ENCODE peak calls at places on chromosome 15, in four cellular contexts. W, H, U and N are unnamed samples.

GRCh38 chr15:29064290-29064689 is 178.5 kb downstream of the APBA2 start:
- DNase-seq in W (no peak), H (no peak), U (no peak), N (no peak)

GRCh38 chr15:23565395-23566069 is at the start of gene MKRN3:
- DNase-seq in W (peak), H (peak), U (peak), N (peak)

GRCh38 chr15:34802371-34802770 is 7.0 kb upstream of the ACTC1 start:
- DNase-seq in W (no peak), H (no peak), U (no peak), N (no peak)

GRCh38 chr15:51172190-51172589 is 77.5 kb upstream of the TNFAIP8L3 start:
- DNase-seq in W (no peak), H (no peak), U (no peak), N (no peak)

GRCh38 chr15:39888243-39888642 is 31.8 kb downstream of the GPR176 start:
- DNase-seq in W (no peak), H (no peak), U (no peak), N (no peak)

GRCh38 chr15:77905301-77905920 is 172.1 kb downstream of the TBC1D2B start:
- DNase-seq in W (peak), H (no peak), U (no peak), N (no peak)

GRCh38 chr15:101162701-101163483 is 89.0 kb downstream of the CHSY1 start:
- DNase-seq in W (peak), H (no peak), U (no peak), N (no peak)

GRCh38 chr15:41495736-41496599 is 2.3 kb downstream of the ITPKA start:
- DNase-seq in W (no peak), H (no peak), U (no peak), N (no peak)

GRCh38 chr15:47565986-47566385 is 151.3 kb upstream of the SEMA6D start:
- DNase-seq in W (no peak), H (no peak), U (no peak), N (no peak)

GRCh38 chr15:42057744-42058646 is 36.4 kb downstream of the PLA2G4D start:
- DNase-seq in W (no peak), H (peak), U (no peak), N (no peak)

GRCh38 chr15:68620721-68621528 is 42.1 kb downstream of the CORO2B start:
- DNase-seq in W (peak), H (peak), U (no peak), N (peak)

GRCh38 chr15:85504739-85505676 is 124.6 kb downstream of the AKAP13 start:
- DNase-seq in W (peak), H (peak), U (peak), N (no peak)

GRCh38 chr15:67801926-67802914 is 23.1 kb upstream of the SKOR1 start:
- DNase-seq in W (no peak), H (no peak), U (no peak), N (no peak)

GRCh38 chr15:58748040-58748786 is 1.3 kb downstream of the ADAM10 start:
- DNase-seq in W (no peak), H (no peak), U (no peak), N (no peak)

GRCh38 chr15:78540955-78541743 is 905 bp downstream of the PSMA4 start:
- DNase-seq in W (no peak), H (no peak), U (peak), N (no peak)

GRCh38 chr15:31179683-31180082 is 78.2 kb upstream of the TRPM1 start:
- DNase-seq in W (no peak), H (no peak), U (no peak), N (no peak)

GRCh38 chr15:90603893-90604292 is 74.2 kb downstream of the CRTC3 start:
- DNase-seq in W (no peak), H (peak), U (peak), N (no peak)

GRCh38 chr15:44882499-44882968 is 74.0 kb upstream of the TERB2 start:
- DNase-seq in W (no peak), H (no peak), U (no peak), N (no peak)

GRCh38 chr15:62740141-62741004 is 302.2 kb upstream of the TPM1 start:
- DNase-seq in W (peak), H (peak), U (peak), N (no peak)

GRCh38 chr15:70342554-70343548 is 245.1 kb upstream of the TLE3 start:
- DNase-seq in W (no peak), H (no peak), U (no peak), N (no peak)

GRCh38 chr15:83659011-83659811 is 5.3 kb downstream of the ADAMTSL3 start:
- DNase-seq in W (no peak), H (peak), U (no peak), N (no peak)

GRCh38 chr15:76973362-76973743 is 21.6 kb upstream of the PSTPIP1 start:
- DNase-seq in W (no peak), H (peak), U (peak), N (no peak)

GRCh38 chr15:90421527-90421926 is 33.5 kb downstream of the IQGAP1 start:
- DNase-seq in W (no peak), H (no peak), U (no peak), N (no peak)

GRCh38 chr15:33278816-33279612 is 31.8 kb upstream of the RYR3 start:
- DNase-seq in W (no peak), H (no peak), U (peak), N (peak)
- TF ChIP-seq CTCF in W (no peak), H (no peak), U (no peak), N (peak)

GRCh38 chr15:98850991-98851776 is 156.4 kb downstream of the PGPEP1L start:
- DNase-seq in W (peak), H (peak), U (peak), N (no peak)
- H3K4me3 ChIP-seq in W (peak), H (no peak), U (peak), N (peak)

GRCh38 chr15:65400760-65401606 is 21.8 kb downstream of the IGDCC4 start:
- DNase-seq in W (peak), H (peak), U (peak), N (no peak)
- TF ChIP-seq CTCF in W (peak), H (peak), U (peak), N (peak)

GRCh38 chr15:52806284-52806655 is 16.1 kb upstream of the ONECUT1 start:
- DNase-seq in W (no peak), H (no peak), U (no peak), N (no peak)

GRCh38 chr15:52808996-52809395 is 18.9 kb upstream of the ONECUT1 start:
- DNase-seq in W (no peak), H (no peak), U (no peak), N (no peak)

GRCh38 chr15:52805351-52806283 is 15.5 kb upstream of the ONECUT1 start:
- DNase-seq in W (no peak), H (peak), U (no peak), N (no peak)

GRCh38 chr15:52810346-52810745 is 20.2 kb upstream of the ONECUT1 start:
- DNase-seq in W (no peak), H (no peak), U (no peak), N (no peak)

GRCh38 chr15:52808441-52808840 is 18.3 kb upstream of the ONECUT1 start:
- DNase-seq in W (no peak), H (no peak), U (no peak), N (no peak)
- H3K4me3 ChIP-seq in W (no peak), H (no peak), U (no peak), N (no peak)

GRCh38 chr15:81813215-81813614 is 232.6 kb downstream of the MEX3B start:
- DNase-seq in W (no peak), H (no peak), U (peak), N (no peak)
- TF ChIP-seq CTCF in W (no peak), H (no peak), U (no peak), N (peak)

GRCh38 chr15:98422086-98422478 is 226.3 kb upstream of the IGF1R start:
- DNase-seq in W (no peak), H (no peak), U (no peak), N (no peak)
- H3K4me3 ChIP-seq in W (peak), H (no peak), U (peak), N (no peak)

DNA sequence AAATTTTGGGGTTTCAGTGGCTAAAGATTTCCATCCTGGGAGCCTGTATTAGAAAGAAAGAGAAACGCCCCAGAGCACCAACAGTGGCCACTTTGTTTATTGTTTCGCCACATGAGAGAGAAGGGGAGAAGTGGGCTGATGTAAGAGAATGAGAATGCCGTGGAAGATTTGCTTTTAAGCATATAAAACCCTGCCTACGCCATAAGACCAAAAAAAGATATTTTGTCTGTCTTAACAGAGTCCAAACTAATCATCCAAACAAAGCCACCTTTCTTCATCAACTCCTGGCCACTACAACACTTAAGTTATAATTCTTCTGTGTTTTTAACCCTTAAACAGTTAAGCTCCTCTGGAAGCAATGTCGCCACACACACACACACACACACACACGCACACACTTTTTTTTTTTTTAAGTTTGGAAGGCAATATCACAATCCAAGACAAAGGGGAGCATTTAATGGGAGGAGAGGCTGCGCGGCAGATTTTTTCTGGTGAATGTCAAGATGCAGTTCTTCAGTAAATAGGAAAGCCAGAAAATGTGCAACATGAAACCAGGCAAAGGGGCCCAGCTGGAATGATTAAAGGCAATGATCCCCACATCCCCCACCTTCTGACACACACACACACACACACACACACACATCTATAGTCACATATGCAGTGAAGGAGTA is 19.3 kb downstream of the EID1 start:
- DNase-seq in W (no peak), H (peak), U (no peak), N (no peak)
- TF ChIP-seq CTCF in W (no peak), H (no peak), U (no peak), N (no peak)

DNA sequence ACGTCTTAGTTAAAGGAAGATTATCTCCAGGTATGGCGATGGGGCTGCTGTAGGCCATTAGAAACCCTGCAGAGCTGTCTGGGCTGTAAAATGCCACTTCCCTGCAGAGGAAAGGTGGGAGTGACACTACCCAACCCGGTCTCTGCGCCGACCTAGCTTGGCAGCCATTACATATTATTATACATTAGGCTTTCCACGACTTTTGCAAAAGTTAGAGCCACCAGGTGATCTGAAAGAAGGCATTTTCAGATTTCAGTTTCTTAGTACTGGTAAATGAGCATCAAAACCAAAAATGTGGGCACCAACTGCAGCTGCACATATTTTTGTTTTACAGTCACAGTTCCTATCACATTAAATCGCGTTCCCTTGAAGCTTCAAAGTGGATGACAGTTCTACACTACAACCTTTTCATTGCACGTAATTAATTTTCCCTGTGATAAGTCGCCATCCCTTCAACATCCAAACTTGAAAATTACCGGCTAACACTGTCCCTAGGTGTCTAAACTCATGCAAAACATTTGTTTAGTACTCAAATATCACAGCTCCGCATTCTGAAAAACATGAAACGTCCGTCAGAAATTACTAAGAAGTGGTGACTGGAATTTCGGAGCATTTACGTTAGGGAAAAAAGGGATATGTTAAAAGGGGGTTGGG is 81.3 kb upstream of the CHD2 start:
- DNase-seq in W (peak), H (no peak), U (no peak), N (no peak)
- H3K4me3 ChIP-seq in W (peak), H (no peak), U (peak), N (no peak)